ENCODE peak calls at places on chromosome 1, in five cellular contexts. D, W, B, F and P are unnamed samples.

GRCh38 chr1:54117815-54118563 is 34.8 kb downstream of the CDCP2 start:
- DNase-seq in D (no peak), W (no peak), B (no peak), F (no peak), P (no peak)

GRCh38 chr1:3322440-3323020 is 131.9 kb upstream of the ARHGEF16 start:
- DNase-seq in D (no peak), W (no peak), B (no peak), F (no peak), P (no peak)

GRCh38 chr1:119316870-119317416 is 51.6 kb upstream of the HAO2 start:
- DNase-seq in D (no peak), W (peak; percentile 79), B (peak; percentile 70), F (no peak), P (peak; percentile 17)

GRCh38 chr1:205523891-205524793 is 19.7 kb downstream of the CDK18 start:
- DNase-seq in D (peak; percentile 78), W (peak; percentile 77), B (peak; percentile 94), F (peak; percentile 74), P (peak; percentile 87)

GRCh38 chr1:15186846-15187151 is 33.3 kb downstream of the TMEM51 start:
- DNase-seq in D (no peak), W (peak; percentile 60), B (peak; percentile 72), F (peak; percentile 53), P (no peak)

GRCh38 chr1:198167436-198167934 is 10.7 kb downstream of the NEK7 start:
- DNase-seq in D (no peak), W (no peak), B (no peak), F (peak; percentile 67), P (no peak)

GRCh38 chr1:203742446-203742845 is 22.5 kb upstream of the LAX1 start:
- DNase-seq in D (no peak), W (no peak), B (no peak), F (no peak), P (no peak)

GRCh38 chr1:161404051-161404597 is 36.4 kb upstream of the CFAP126 start:
- DNase-seq in D (no peak), W (no peak), B (no peak), F (no peak), P (no peak)

GRCh38 chr1:245771521-245772281 is 616.9 kb downstream of the KIF26B start:
- DNase-seq in D (no peak), W (no peak), B (no peak), F (peak; percentile 74), P (peak; percentile 93)

GRCh38 chr1:174964261-174964984 is 35.3 kb upstream of the CACYBP start:
- DNase-seq in D (no peak), W (no peak), B (no peak), F (peak; percentile 65), P (peak; percentile 79)

GRCh38 chr1:68164970-68165369 is 67.4 kb downstream of the WLS start:
- DNase-seq in D (no peak), W (no peak), B (no peak), F (no peak), P (no peak)

GRCh38 chr1:229390130-229390529 is 43.8 kb downstream of the ACTA1 start:
- DNase-seq in D (no peak), W (no peak), B (no peak), F (no peak), P (no peak)

GRCh38 chr1:4306559-4307467 is 347.6 kb upstream of the AJAP1 start:
- DNase-seq in D (no peak), W (peak; percentile 15), B (no peak), F (no peak), P (no peak)

GRCh38 chr1:183822081-183822611 is 17.2 kb downstream of the RGL1 start:
- DNase-seq in D (no peak), W (no peak), B (no peak), F (no peak), P (no peak)

GRCh38 chr1:93461236-93461635 is 13.3 kb downstream of the FNBP1L start:
- DNase-seq in D (no peak), W (no peak), B (no peak), F (no peak), P (no peak)

DNA sequence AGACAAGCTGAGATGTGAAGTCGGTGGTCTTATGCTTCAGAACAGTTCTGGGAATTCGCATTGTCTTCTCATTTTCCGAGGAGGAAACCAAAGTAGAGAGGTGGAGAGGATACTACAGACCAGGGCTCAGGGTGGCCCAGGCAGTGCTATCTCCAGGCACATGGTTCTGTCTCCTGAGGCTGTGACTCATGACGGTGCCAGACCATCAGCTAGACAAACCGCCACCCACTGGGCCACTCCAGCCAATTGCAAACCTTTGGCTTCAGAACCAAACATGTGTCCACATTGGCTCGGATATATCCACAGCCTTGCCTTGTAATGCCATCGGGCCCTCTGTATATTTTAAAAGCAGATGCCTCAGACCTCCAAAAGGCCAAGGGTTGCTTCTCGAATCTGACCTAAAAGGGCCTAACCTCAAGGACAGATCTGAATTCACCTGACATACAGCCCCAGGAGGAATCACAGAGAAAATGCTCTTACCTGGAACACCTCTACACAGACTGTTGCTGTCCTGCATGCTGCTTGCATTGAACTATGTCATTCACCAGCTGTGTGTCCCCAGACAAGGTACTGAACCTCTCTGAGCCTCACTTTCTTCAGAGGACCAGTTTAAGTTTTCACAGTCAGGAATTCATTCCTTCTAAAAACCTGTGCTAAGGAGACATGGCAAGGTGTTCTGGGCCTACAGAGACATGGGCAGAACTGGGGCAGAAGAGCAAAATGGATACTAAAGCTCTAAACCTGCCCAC is 224.9 kb upstream of the JUN start:
- DNase-seq in D (no peak), W (no peak), B (no peak), F (peak; percentile 54), P (no peak)
- H2BK12ac ChIP-seq in D (no peak overlapping the region), W (no peak overlapping the region), B (no peak overlapping the region), F (peak overlapping the region; percentile 55), P (peak overlapping the region; percentile 10)

GRCh38 chr1:20212099-20212684 is 25.9 kb upstream of the PLA2G2C start:
- DNase-seq in D (no peak), W (no peak), B (no peak), F (no peak), P (no peak)
- H2BK12ac ChIP-seq in D (no peak overlapping the region), W (peak overlapping the region; percentile 6), B (peak overlapping the region; percentile 95), F (no peak overlapping the region), P (peak overlapping the region; percentile 65)

GRCh38 chr1:230669543-230669942 is 27.3 kb downstream of the COG2 start:
- DNase-seq in D (no peak), W (no peak), B (no peak), F (no peak), P (no peak)
- H2BK12ac ChIP-seq in D (no peak overlapping the region), W (no peak overlapping the region), B (no peak overlapping the region), F (no peak overlapping the region), P (no peak overlapping the region)

GRCh38 chr1:173206816-173207595 is at the start of gene TNFSF4:
- DNase-seq in D (no peak), W (no peak), B (no peak), F (no peak), P (peak; percentile 15)

GRCh38 chr1:173210273-173210672 is 3.1 kb upstream of the TNFSF4 start:
- DNase-seq in D (no peak), W (no peak), B (no peak), F (no peak), P (no peak)

GRCh38 chr1:173208146-173208545 is 1.0 kb upstream of the TNFSF4 start:
- DNase-seq in D (no peak), W (no peak), B (no peak), F (no peak), P (no peak)

GRCh38 chr1:173210716-173211231 is 3.6 kb upstream of the TNFSF4 start:
- DNase-seq in D (no peak), W (no peak), B (no peak), F (no peak), P (no peak)

DNA sequence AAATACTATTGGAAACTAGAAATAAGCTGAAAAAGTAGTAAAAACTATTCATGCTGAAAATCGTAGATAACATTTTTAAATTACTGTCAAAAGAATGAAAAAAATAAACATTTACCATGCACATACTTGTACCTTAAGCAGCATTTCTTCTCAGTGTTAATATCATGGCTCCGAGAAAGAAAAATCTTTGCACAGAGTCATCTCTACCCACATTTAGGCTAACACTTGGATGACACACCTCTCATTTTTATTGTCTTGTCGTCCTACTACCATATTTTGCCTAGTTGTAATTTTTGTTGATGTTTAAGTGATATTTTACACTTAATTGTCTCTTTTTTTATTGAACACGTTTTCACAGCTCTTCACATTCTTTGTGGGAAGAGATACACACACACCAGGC is 1.7 kb upstream of the TNFSF4 start:
- DNase-seq in D (no peak), W (no peak), B (no peak), F (no peak), P (no peak)
- H2BK12ac ChIP-seq in D (no peak overlapping the region), W (no peak overlapping the region), B (no peak overlapping the region), F (no peak overlapping the region), P (no peak overlapping the region)

DNA sequence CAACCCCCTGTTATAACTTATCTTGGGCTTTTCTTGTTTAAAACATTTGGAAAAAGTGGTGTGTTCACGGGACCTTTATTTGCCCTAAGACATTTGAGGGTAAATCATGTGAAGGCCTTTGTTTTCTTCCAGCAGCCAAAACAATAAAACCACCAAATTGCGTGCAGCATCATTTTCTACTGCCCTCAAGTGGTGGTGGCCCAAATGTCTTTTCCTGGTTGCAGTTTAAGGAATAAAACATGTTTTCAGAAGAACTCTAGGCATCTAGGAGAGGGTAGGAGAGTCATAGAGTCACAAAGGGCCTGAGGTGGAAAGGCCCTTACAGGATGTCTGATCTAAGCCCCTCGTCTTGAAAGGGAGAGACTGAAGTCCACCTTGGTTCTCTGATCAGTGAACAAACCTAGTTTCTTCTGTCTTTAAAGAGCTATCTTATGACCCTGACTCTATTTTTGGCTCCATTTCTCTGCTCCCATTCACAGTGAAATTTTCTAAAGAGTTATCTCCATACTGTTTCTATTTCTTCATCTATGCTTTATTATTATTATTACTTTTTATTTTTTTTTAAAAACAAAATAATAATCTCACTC is 16.0 kb upstream of the EPS15 start:
- DNase-seq in D (peak; percentile 21), W (peak; percentile 54), B (peak; percentile 54), F (peak; percentile 66), P (peak; percentile 11)
- H2BK12ac ChIP-seq in D (no peak overlapping the region), W (no peak overlapping the region), B (no peak overlapping the region), F (no peak overlapping the region), P (peak overlapping the region; percentile 89)

GRCh38 chr1:177975588-177976495 is 6.0 kb upstream of the SEC16B start:
- DNase-seq in D (no peak), W (no peak), B (no peak), F (peak; percentile 11), P (no peak)

GRCh38 chr1:177976596-177976995 is 6.7 kb upstream of the SEC16B start:
- DNase-seq in D (no peak), W (no peak), B (no peak), F (no peak), P (no peak)

GRCh38 chr1:177969825-177970371 is at the start of gene SEC16B:
- DNase-seq in D (no peak), W (no peak), B (no peak), F (no peak), P (no peak)

GRCh38 chr1:177969109-177969508 is 749 bp downstream of the SEC16B start:
- DNase-seq in D (no peak), W (no peak), B (no peak), F (no peak), P (no peak)

DNA sequence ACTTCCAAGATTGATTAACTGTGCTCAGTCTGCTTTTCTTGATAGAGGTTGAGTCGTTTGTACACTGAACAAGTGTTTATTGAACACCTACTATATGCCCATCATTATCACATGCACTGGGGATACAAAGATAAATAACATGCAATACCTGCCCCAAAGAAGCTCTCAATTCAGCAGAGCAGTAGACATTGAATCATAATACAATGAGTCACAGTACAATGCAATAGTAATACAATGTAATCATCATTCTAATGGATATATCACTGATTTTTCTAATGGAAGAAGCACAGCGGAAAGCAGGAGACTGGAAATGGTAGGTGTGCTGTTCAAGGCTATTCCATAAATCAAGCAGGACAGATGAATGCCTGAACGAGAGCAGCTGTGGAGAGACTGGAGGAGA is 3.7 kb upstream of the SEC16B start:
- DNase-seq in D (no peak), W (no peak), B (no peak), F (no peak), P (no peak)
- H2BK12ac ChIP-seq in D (no peak overlapping the region), W (no peak overlapping the region), B (no peak overlapping the region), F (no peak overlapping the region), P (no peak overlapping the region)